ENCODE peak calls at places on chromosomes 11 and 22, in five cellular contexts. P is uterus, Q is upper lobe of right lung, F is body of pancreas, S is stomach. C is an unnamed sample. For H3K36me3, the result is how much of the 10 kb centered on the place peaks cover.

GRCh38 chr11:11356842-11357241 is 3.8 kb upstream of the CSNK2A3 start:
- DNase-seq in P (no peak), S (no peak), Q (no peak), F (no peak), C (no peak)

GRCh38 chr11:116927163-116927772 is 89.8 kb upstream of the APOA1 start:
- DNase-seq in F (no peak), Q (no peak), P (no peak), S (no peak), C (no peak)

GRCh38 chr11:90823446-90823845 is 600.6 kb upstream of the CHORDC1 start:
- DNase-seq in Q (no peak), F (no peak), P (no peak), S (no peak), C (no peak)

GRCh38 chr11:73157141-73158010 is 15.3 kb upstream of the FCHSD2 start:
- DNase-seq in Q (peak), S (no peak), F (no peak), P (peak), C (peak)

GRCh38 chr11:20351151-20351550 is 12.4 kb upstream of the HTATIP2 start:
- DNase-seq in S (no peak), F (no peak), P (no peak), Q (no peak), C (no peak)

GRCh38 chr22:26743149-26743548 is 85.8 kb downstream of the MIAT start:
- DNase-seq in Q (no peak), F (no peak), S (no peak), P (no peak), C (no peak)

GRCh38 chr22:28424427-28425080 is 255.1 kb downstream of the TTC28 start:
- DNase-seq in Q (no peak), S (no peak), P (no peak), F (no peak), C (no peak)

GRCh38 chr11:121194731-121195596 is 93.9 kb downstream of the TECTA start:
- DNase-seq in Q (no peak), S (peak), F (peak), P (peak), C (no peak)

GRCh38 chr11:24496728-24497396 is at the start of gene LUZP2:
- DNase-seq in P (no peak), F (peak), S (no peak), Q (peak), C (no peak)

GRCh38 chr11:16359369-16359768 is 3.0 kb upstream of the SOX6 start:
- DNase-seq in F (no peak), S (no peak), Q (no peak), P (no peak), C (no peak)

GRCh38 chr11:35633827-35634226 is 15.6 kb downstream of the FJX1 start:
- DNase-seq in S (no peak), P (no peak), F (no peak), Q (no peak), C (no peak)

GRCh38 chr11:120147094-120147949 is 9.4 kb upstream of the TRIM29 start:
- DNase-seq in P (no peak), S (no peak), F (peak), Q (no peak), C (no peak)

GRCh38 chr22:19756288-19757128 is 4.1 kb upstream of the TBX1 start:
- DNase-seq in P (peak), F (peak), Q (peak), S (peak), C (no peak)

GRCh38 chr22:44596726-44597125 is 98.7 kb upstream of the RTL6 start:
- DNase-seq in F (no peak), P (no peak), Q (no peak), S (no peak), C (no peak)

GRCh38 chr11:44638032-44638431 is 72.6 kb downstream of the CD82 start:
- DNase-seq in Q (no peak), F (no peak), S (peak), P (no peak), C (no peak)

GRCh38 chr22:37335819-37336199 is 53.5 kb downstream of the CYTH4 start:
- DNase-seq in P (no peak), F (no peak), Q (no peak), S (no peak), C (no peak)

GRCh38 chr11:67031791-67032561 is 9.0 kb downstream of the SYT12 start:
- DNase-seq in S (no peak), F (no peak), P (no peak), Q (no peak), C (no peak)

GRCh38 chr11:35751664-35752061 is 89.1 kb downstream of the TRIM44 start:
- DNase-seq in S (no peak), Q (no peak), P (no peak), F (no peak), C (no peak)

GRCh38 chr11:63505857-63506528 is at the start of gene LGALS12:
- DNase-seq in S (no peak), P (no peak), Q (no peak), F (no peak), C (no peak)

GRCh38 chr11:20363500-20364411 is at the start of gene HTATIP2:
- DNase-seq in F (peak), P (peak), Q (peak), S (peak), C (no peak)

GRCh38 chr11:112903310-112903709 is 57.9 kb upstream of the NCAM1 start:
- DNase-seq in Q (no peak), S (no peak), P (no peak), F (no peak), C (no peak)

GRCh38 chr11:36077886-36078685 is 134.2 kb downstream of the LDLRAD3 start:
- DNase-seq in Q (no peak), P (no peak), S (no peak), F (no peak), C (no peak)

GRCh38 chr11:103949781-103950180 is 86.7 kb upstream of the DDI1 start:
- DNase-seq in S (no peak), Q (no peak), F (no peak), P (no peak), C (no peak)

GRCh38 chr11:7422544-7423331 is 62.6 kb upstream of the OLFML1 start:
- DNase-seq in S (no peak), P (no peak), Q (no peak), F (no peak), C (no peak)

GRCh38 chr11:117096140-117096972 is 1.9 kb downstream of the SIK3 start:
- DNase-seq in S (no peak), P (no peak), Q (no peak), F (no peak), C (peak)

DNA sequence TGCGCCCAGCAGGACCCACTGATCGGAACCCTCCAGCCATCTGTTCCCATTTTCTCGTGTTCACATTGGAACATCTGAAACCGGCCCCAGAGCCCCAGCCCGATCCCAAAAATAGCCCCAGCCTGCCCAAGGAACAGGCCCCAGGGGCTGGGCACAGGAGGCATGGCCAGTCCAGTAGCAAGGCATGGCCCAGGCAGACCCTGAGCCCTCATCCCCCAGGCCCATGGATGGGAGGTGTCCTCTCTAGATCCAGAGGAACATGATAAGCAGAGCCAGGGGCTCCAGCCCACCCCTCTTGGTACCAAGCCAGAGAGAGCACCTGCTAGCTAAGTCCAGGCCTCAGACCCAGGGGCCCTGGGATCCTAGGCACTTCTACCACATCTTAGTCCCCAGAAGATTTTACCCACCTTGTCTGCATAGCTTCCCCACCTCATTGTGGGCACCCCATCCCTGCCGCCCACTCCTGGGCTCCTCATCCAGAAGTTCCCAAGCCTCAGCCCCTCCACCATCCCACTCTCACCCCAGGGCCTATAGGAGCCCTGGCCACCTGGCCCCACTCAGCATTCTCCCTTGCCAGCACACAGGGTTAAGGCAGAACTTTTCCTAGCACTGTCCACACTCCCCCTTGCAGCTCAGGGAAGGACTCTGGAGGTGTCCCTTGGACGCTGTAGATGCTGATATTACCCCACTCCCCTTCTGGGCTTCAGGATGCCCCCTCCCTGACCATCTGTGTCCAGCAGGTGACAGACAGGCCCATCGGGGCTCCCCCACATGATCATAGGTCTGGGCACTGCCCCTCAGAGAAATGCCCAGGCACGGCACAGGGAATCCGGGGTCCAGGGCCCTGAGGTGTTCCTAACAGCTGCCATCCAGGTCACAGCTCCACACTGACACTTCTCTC is 9.5 kb downstream of the BCL9L start:
- DNase-seq in F (peak), S (no peak), Q (no peak), P (no peak), C (no peak)
- H3K4me3 ChIP-seq in F (no peak), S (no peak), Q (peak), P (no peak), C (peak)

DNA sequence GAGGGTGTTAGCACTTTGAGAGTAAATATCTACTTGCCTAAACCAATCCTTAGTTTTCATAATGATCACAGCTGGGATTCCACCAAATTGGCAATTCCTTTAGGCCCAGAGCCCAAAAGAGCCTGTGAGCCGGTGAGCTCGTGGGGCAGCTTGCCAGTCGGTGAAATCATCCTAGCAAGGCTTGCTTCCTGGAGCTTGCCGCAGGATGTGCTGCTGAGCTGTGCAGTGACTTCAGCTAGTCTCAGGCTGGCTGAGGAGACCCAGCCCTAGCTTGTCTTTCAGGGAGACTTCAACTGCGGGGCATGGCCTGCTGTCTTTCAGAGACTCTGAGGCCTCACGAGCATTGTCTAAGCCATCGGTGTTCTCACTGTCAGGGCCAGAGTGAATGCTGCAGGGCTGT is 73.6 kb upstream of the SUSD2 start:
- DNase-seq in F (peak), S (peak), Q (no peak), P (peak), C (peak)
- TF ChIP-seq CTCF in F (no peak), S (no peak), Q (peak), P (peak), C (peak)

DNA sequence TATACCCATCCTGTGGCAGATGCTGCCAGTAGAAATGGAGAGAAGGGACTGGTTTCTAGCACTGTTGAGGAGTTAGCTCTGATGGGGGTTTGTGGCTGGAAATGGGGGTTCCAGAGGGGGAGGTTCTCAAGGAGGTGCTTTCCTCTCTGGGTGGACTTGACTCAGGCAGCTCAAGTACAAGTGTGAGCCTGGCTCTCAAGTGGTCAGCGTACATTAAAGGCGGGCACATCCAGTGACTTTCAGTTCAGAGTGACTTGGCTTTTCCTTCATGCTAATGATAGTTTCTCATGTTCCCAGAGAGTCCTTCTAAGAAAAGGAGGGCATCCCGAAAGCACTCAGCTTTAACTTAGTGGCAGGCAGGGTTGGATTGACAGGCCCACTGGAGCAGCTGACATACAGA is 58.9 kb upstream of the HORMAD2 start:
- DNase-seq in P (no peak), S (no peak), Q (no peak), F (no peak), C (no peak)
- H3K36me3 ChIP-seq in P (under half), S (half or more), Q (half or more), F (under half), C (under half)

GRCh38 chr11:64893194-64894069 is 15.0 kb upstream of the EHD1 start:
- DNase-seq in P (no peak), Q (no peak), S (peak), F (peak), C (no peak)
- H3K4me3 ChIP-seq in P (no peak), Q (no peak), S (peak), F (peak), C (no peak)

GRCh38 chr11:86955111-86955673 is at the start of gene FZD4:
- DNase-seq in S (peak), F (peak), Q (peak), P (peak), C (no peak)

GRCh38 chr11:86958259-86958658 is 3.1 kb upstream of the FZD4 start:
- DNase-seq in Q (no peak), F (no peak), P (no peak), S (no peak), C (no peak)

GRCh38 chr11:86952933-86953637 is 2.1 kb downstream of the FZD4 start:
- DNase-seq in Q (no peak), F (no peak), P (no peak), S (no peak), C (no peak)

GRCh38 chr11:86954288-86955110 is 696 bp downstream of the FZD4 start:
- DNase-seq in S (no peak), Q (peak), P (peak), F (peak), C (no peak)

GRCh38 chr11:86955674-86956522 is 703 bp upstream of the FZD4 start:
- DNase-seq in S (peak), P (peak), Q (peak), F (peak), C (no peak)
- TF ChIP-seq CTCF in S (no peak), P (peak), Q (no peak), F (peak), C (peak)

C was measured in BJ.